ENCODE peak calls at places on chromosomes 1 and 21, in four cellular contexts. H is adrenal gland, P is prostate gland, T is A673. D is an unnamed sample.
A peak's percentile ranks its signal among the peaks of the same experiment; 100 is the strongest.

GRCh38 chr1:182588460-182589396 is at the start of gene RNASEL:
- DNase-seq in T (peak; percentile 77), H (peak; percentile 81), P (peak; percentile 76), D (peak; percentile 93)

GRCh38 chr1:111856411-111857135 is 100.9 kb downstream of the DDX20 start:
- DNase-seq in H (no peak), T (no peak), P (peak; percentile 17), D (no peak)

GRCh38 chr1:180623579-180624347 is 8.1 kb upstream of the XPR1 start:
- DNase-seq in P (no peak), H (no peak), T (peak; percentile 33), D (no peak)

GRCh38 chr1:190175320-190175719 is 302.3 kb downstream of the BRINP3 start:
- DNase-seq in T (no peak), P (no peak), H (no peak), D (no peak)

GRCh38 chr21:44625756-44626155 is 1.1 kb upstream of the KRTAP10-9 start:
- DNase-seq in P (no peak), T (no peak), H (no peak), D (no peak)

GRCh38 chr1:115099693-115100050 is 10.4 kb upstream of the TSPAN2 start:
- DNase-seq in P (no peak), T (no peak), H (no peak), D (no peak)

GRCh38 chr21:23950344-23950743 is 1656.9 kb downstream of the MRPL39 start:
- DNase-seq in H (no peak), P (no peak), T (no peak), D (no peak)

GRCh38 chr1:26275580-26276431 is 4.1 kb upstream of the SH3BGRL3 start:
- DNase-seq in H (peak; percentile 83), T (peak; percentile 94), P (peak; percentile 84), D (peak; percentile 91)

GRCh38 chr1:165895451-165895871 is 68.0 kb downstream of the UCK2 start:
- DNase-seq in T (no peak), H (no peak), P (no peak), D (no peak)

GRCh38 chr1:248730507-248731335 is 24.8 kb downstream of the LYPD8 start:
- DNase-seq in H (no peak), T (no peak), P (no peak), D (no peak)

GRCh38 chr1:232459826-232460225 is 170.1 kb downstream of the SIPA1L2 start:
- DNase-seq in P (no peak), T (no peak), H (no peak), D (no peak)

GRCh38 chr1:9822897-9823692 is 670 bp downstream of the CLSTN1 start:
- DNase-seq in T (peak; percentile 37), H (peak; percentile 26), P (no peak), D (peak; percentile 36)

GRCh38 chr1:28737245-28738137 is 751 bp downstream of the YTHDF2 start:
- DNase-seq in T (peak; percentile 65), P (peak; percentile 11), H (peak; percentile 72), D (peak; percentile 48)

GRCh38 chr1:118396824-118397530 is 211.9 kb upstream of the SPAG17 start:
- DNase-seq in P (no peak), H (peak; percentile 35), T (no peak), D (no peak)

GRCh38 chr1:221912230-221912629 is 170.3 kb upstream of the DUSP10 start:
- DNase-seq in P (no peak), T (no peak), H (no peak), D (no peak)

GRCh38 chr1:13806108-13806507 is 106.1 kb downstream of the PRDM2 start:
- DNase-seq in T (no peak), P (no peak), H (no peak), D (no peak)

GRCh38 chr1:108841703-108842102 is 15.2 kb downstream of the AKNAD1 start:
- DNase-seq in T (no peak), P (peak; percentile 22), H (no peak), D (no peak)

GRCh38 chr1:204578867-204579664 is 62.9 kb downstream of the MDM4 start:
- DNase-seq in P (peak; percentile 5), T (peak; percentile 49), H (peak; percentile 25), D (peak; percentile 51)

GRCh38 chr1:58818991-58819390 is 35.1 kb upstream of the JUN start:
- DNase-seq in H (no peak), P (no peak), T (no peak), D (no peak)

GRCh38 chr1:74508449-74508848 is 4.0 kb downstream of the LRRC53 start:
- DNase-seq in P (no peak), T (no peak), H (no peak), D (no peak)

GRCh38 chr1:219555031-219555667 is 57.8 kb downstream of the ZC3H11B start:
- DNase-seq in H (no peak), T (no peak), P (peak; percentile 7), D (no peak)

GRCh38 chr21:38843806-38844479 is 38.2 kb downstream of the ETS2 start:
- DNase-seq in P (no peak), T (no peak), H (no peak), D (no peak)

GRCh38 chr1:165383067-165383466 is 26.6 kb upstream of the LMX1A start:
- DNase-seq in T (no peak), H (peak; percentile 74), P (peak; percentile 42), D (no peak)

GRCh38 chr21:42665026-42665425 is 11.6 kb downstream of the PDE9A start:
- DNase-seq in T (peak; percentile 27), H (no peak), P (no peak), D (no peak)

GRCh38 chr1:238468068-238468467 is 577.3 kb upstream of the ZP4 start:
- DNase-seq in P (no peak), H (no peak), T (no peak), D (no peak)

GRCh38 chr21:37357691-37358090 is 8.9 kb upstream of the DYRK1A start:
- DNase-seq in P (no peak), H (no peak), T (no peak), D (no peak)

DNA sequence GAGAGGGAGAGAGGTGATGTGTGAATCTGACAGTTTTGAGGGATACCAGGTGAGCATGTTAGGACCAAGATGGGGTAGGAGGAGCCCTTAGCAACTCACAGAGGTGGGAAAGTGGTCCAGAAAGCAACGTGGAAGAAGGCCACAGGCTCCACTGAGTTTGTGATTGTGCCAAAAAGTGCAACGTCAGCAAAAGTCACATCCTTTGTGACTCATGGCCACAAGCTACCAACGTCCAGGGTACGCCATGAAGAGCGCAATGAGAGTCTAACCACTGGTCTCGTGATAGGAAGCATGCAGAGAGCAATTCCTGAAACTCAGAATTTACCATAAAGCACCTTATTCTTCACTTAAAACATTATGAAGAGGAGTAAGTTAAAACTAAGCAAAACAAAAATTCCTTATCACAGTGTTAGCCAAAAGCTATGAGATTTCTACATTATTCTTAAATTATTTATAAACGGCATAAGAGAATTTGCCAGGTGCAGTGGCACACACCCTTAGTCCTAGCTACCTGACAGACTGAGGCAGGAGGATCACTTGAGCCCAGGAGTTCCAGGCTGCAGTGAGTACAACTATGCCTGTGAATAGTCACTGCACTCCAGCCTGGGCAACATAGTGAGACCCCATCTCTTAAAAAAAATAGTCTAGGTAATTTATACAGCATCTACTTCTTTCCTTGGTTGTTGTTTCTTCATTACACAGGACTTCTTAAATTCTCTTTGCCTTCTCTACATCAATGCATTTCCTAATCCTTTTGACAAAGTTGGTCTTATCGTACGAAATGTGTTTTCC is 55.2 kb downstream of the COLGALT2 start:
- DNase-seq in T (no peak), H (no peak), P (no peak), D (no peak)
- H3K27ac ChIP-seq in T (no peak overlapping the region), H (no peak overlapping the region), P (no peak overlapping the region), D (no peak overlapping the region)

DNA sequence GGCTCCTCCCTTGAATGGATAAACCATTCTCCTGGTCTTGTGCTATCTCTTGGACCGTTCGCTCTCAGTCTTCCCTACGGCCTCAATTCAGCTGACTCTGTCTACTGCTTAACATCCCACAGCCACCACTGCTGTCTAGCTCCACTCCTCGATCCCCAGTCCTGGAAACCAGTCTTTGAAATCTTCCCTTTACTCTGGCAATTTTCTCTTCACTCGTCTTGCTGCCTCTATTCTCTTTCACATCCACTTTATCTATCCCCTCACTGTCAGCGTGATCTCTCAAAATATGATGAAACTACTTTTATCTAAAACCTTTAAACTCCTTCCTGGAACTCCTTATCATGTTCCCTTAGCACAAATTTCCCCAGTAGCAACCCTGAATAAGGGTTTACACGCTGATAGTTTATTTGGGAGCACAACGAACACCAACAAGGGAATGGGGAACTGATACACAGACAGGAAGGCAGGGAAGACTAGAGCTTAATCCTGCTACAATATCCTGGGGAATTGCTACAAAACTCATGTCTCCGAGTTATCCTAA is 131.6 kb upstream of the SAMSN1 start:
- DNase-seq in P (no peak), H (no peak), T (no peak), D (no peak)
- H3K4me1 ChIP-seq in P (no peaks in the 10 kb centered on the region), H (peaks cover 6% of the 10 kb centered on the region), T (no peaks in the 10 kb centered on the region), D (no peaks in the 10 kb centered on the region)

GRCh38 chr1:45971922-45972321 is 160.5 kb downstream of the PIK3R3 start:
- DNase-seq in H (no peak), P (no peak), T (no peak), D (peak; percentile 20)
- H3K27ac ChIP-seq in H (no peak overlapping the region), P (peak overlapping the region; percentile 69), T (no peak overlapping the region), D (peak overlapping the region; percentile 81)

GRCh38 chr1:46489638-46490602 is at the start of gene DMBX1:
- DNase-seq in H (peak; percentile 46), T (peak; percentile 69), P (peak; percentile 37), D (peak; percentile 62)

GRCh38 chr1:46487818-46488218 is 1.8 kb upstream of the DMBX1 start:
- DNase-seq in H (no peak), P (no peak), T (peak; percentile 64), D (no peak)

GRCh38 chr1:46489169-46489637 is 433 bp upstream of the DMBX1 start:
- DNase-seq in T (no peak), P (no peak), H (no peak), D (peak; percentile 39)

GRCh38 chr1:46486432-46487015 is 3.1 kb upstream of the DMBX1 start:
- DNase-seq in P (no peak), T (no peak), H (no peak), D (no peak)

GRCh38 chr1:46488343-46489168 is 1.1 kb upstream of the DMBX1 start:
- DNase-seq in T (no peak), P (no peak), H (peak; percentile 66), D (no peak)
- H3K4me1 ChIP-seq in T (peaks cover 13% of the 10 kb centered on the region), P (peaks cover 5% of the 10 kb centered on the region), H (peaks cover 20% of the 10 kb centered on the region), D (no peaks in the 10 kb centered on the region)

GRCh38 chr1:23563755-23564374 is 4.6 kb upstream of the ID3 start:
- DNase-seq in T (no peak), H (no peak), P (no peak), D (no peak)

GRCh38 chr1:23562138-23562819 is 3.0 kb upstream of the ID3 start:
- DNase-seq in H (peak; percentile 96), T (peak; percentile 98), P (peak; percentile 96), D (peak; percentile 93)

GRCh38 chr1:23561076-23561812 is 1.9 kb upstream of the ID3 start:
- DNase-seq in T (no peak), P (no peak), H (no peak), D (no peak)

GRCh38 chr1:23561813-23562100 is 2.5 kb upstream of the ID3 start:
- DNase-seq in T (no peak), H (no peak), P (no peak), D (no peak)

GRCh38 chr1:23563003-23563402 is 3.7 kb upstream of the ID3 start:
- DNase-seq in P (no peak), H (no peak), T (no peak), D (no peak)
- H3K27ac ChIP-seq in P (peak overlapping the region; percentile 95), H (peak overlapping the region; percentile 88), T (peak overlapping the region; percentile 99), D (peak overlapping the region; percentile 50)

GRCh38 chr1:235938714-235939487 is 72.2 kb upstream of the LYST start:
- DNase-seq in H (no peak), T (no peak), P (no peak), D (no peak)
- H3K4me1 ChIP-seq in H (peaks cover 14% of the 10 kb centered on the region), T (no peaks in the 10 kb centered on the region), P (no peaks in the 10 kb centered on the region), D (peaks cover 6% of the 10 kb centered on the region)

D was measured in small intestine.